ENCODE peak calls at places on chromosome 4, in five cellular contexts. J is uterus; D is suprapubic skin; U is esophagus squamous epithelium; Q is CD8-positive, alpha-beta memory T cell. S is an unnamed sample.

GRCh38 chr4:87058272-87059073 is 123.7 kb downstream of the AFF1 start:
- DNase-seq in D (no peak), J (no peak), U (no peak), Q (no peak), S (no peak)

GRCh38 chr4:111652206-111652605 is 493.0 kb upstream of the FAM241A start:
- DNase-seq in U (no peak), D (no peak), Q (no peak), J (no peak), S (no peak)

GRCh38 chr4:142547974-142548373 is 298.1 kb downstream of the INPP4B start:
- DNase-seq in Q (no peak), J (no peak), U (no peak), D (no peak), S (no peak)

GRCh38 chr4:142480244-142480643 is 365.9 kb downstream of the INPP4B start:
- DNase-seq in Q (no peak), U (no peak), D (no peak), J (no peak), S (no peak)

GRCh38 chr4:17736484-17736883 is 44.9 kb downstream of the FAM184B start:
- DNase-seq in J (no peak), U (no peak), Q (no peak), D (no peak), S (no peak)

GRCh38 chr4:71941001-71941400 is 90.8 kb upstream of the NPFFR2 start:
- DNase-seq in D (no peak), J (no peak), U (no peak), Q (no peak), S (no peak)

GRCh38 chr4:182432819-182433218 is 189.6 kb downstream of the TENM3 start:
- DNase-seq in J (no peak), U (no peak), Q (no peak), D (no peak), S (no peak)

GRCh38 chr4:160276785-160277325 is 1174.0 kb downstream of the RAPGEF2 start:
- DNase-seq in J (no peak), U (no peak), Q (no peak), D (no peak), S (no peak)

GRCh38 chr4:152257601-152258066 is 278.3 kb downstream of the FBXW7 start:
- DNase-seq in D (no peak), U (no peak), Q (no peak), J (no peak), S (no peak)

GRCh38 chr4:28469886-28470285 is 1609.2 kb downstream of the STIM2 start:
- DNase-seq in U (no peak), D (no peak), J (no peak), Q (no peak), S (no peak)

GRCh38 chr4:107183155-107183774 is 147.2 kb upstream of the DKK2 start:
- DNase-seq in D (no peak), Q (no peak), U (no peak), J (no peak), S (no peak)

GRCh38 chr4:2288051-2288541 is 26.2 kb upstream of the MXD4 start:
- DNase-seq in J (no peak), U (no peak), Q (peak; percentile 43), D (peak; percentile 57), S (no peak)

GRCh38 chr4:103024996-103025395 is 5.5 kb upstream of the SLC9B1 start:
- DNase-seq in U (no peak), Q (no peak), D (no peak), J (no peak), S (no peak)

GRCh38 chr4:52250124-52250523 is 199.0 kb downstream of the SPATA18 start:
- DNase-seq in U (no peak), J (peak; percentile 48), Q (no peak), D (no peak), S (peak; percentile 61)

GRCh38 chr4:81198151-81198550 is 16.9 kb downstream of the PRKG2 start:
- DNase-seq in Q (no peak), J (no peak), D (no peak), U (no peak), S (no peak)

GRCh38 chr4:75598390-75598789 is 31.9 kb downstream of the CDKL2 start:
- DNase-seq in Q (no peak), J (no peak), D (no peak), U (no peak), S (no peak)

GRCh38 chr4:25913056-25913850 is 767 bp upstream of the SMIM20 start:
- DNase-seq in Q (peak; percentile 61), J (peak; percentile 45), U (peak; percentile 8), D (peak; percentile 72), S (no peak)

GRCh38 chr4:25915359-25915716 is 1.3 kb downstream of the SMIM20 start:
- DNase-seq in J (peak; percentile 17), Q (no peak), D (no peak), U (no peak), S (no peak)

GRCh38 chr4:25911356-25911755 is 2.7 kb upstream of the SMIM20 start:
- DNase-seq in Q (no peak), D (no peak), U (no peak), J (no peak), S (no peak)

GRCh38 chr4:25914670-25915358 is 794 bp downstream of the SMIM20 start:
- DNase-seq in U (no peak), Q (no peak), D (no peak), J (no peak), S (no peak)

GRCh38 chr4:25913851-25914669 is at the start of gene SMIM20:
- DNase-seq in U (peak; percentile 60), Q (peak; percentile 93), D (peak; percentile 94), J (peak; percentile 90), S (peak; percentile 59)
- H3K27ac ChIP-seq in U (peak within 1 kb of the TSS; percentile 97), Q (peak within 1 kb of the TSS; percentile 92), D (peak within 1 kb of the TSS; percentile 85), J (peak within 1 kb of the TSS; percentile 72), S (peak within 1 kb of the TSS; percentile 72)

GRCh38 chr4:13944095-13944501 is 316.6 kb upstream of the BOD1L1 start:
- DNase-seq in D (no peak), J (no peak), Q (no peak), U (no peak), S (no peak)
- H3K36me3 ChIP-seq in D (no peaks in the 10 kb centered on the region), J (no peaks in the 10 kb centered on the region), Q (no peaks in the 10 kb centered on the region), U (no peaks in the 10 kb centered on the region), S (no peaks in the 10 kb centered on the region)

GRCh38 chr4:44988011-44988410 is 261.7 kb upstream of the GNPDA2 start:
- DNase-seq in D (no peak), U (no peak), J (no peak), Q (no peak), S (no peak)

GRCh38 chr4:44984083-44984482 is 257.7 kb upstream of the GNPDA2 start:
- DNase-seq in U (no peak), J (no peak), Q (no peak), D (no peak), S (no peak)

GRCh38 chr4:44985938-44986337 is 259.6 kb upstream of the GNPDA2 start:
- DNase-seq in D (no peak), J (no peak), U (no peak), Q (no peak), S (no peak)

DNA sequence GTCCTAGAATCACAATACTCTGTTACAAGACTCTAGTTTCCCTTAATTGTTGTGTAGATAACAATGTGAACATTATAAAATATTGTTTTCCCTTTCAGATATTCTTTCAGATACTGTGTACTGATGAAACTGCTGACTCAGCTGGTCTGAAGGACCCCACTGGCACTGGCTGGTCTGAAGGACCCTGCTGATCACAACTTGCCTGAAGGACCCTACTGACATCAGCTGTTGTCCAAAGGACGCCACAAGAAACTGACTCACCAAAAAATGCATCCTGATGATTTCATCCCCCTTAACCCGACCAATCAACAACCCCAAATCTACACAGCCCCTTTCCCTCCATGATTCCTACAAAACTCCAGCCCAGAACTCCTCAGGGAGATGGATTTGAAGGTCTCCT is 258.8 kb upstream of the GNPDA2 start:
- DNase-seq in J (no peak), Q (no peak), U (no peak), D (no peak), S (no peak)
- H3K27me3 ChIP-seq in J (no peaks in the 10 kb centered on the region), Q (no peaks in the 10 kb centered on the region), U (no peaks in the 10 kb centered on the region), D (no peaks in the 10 kb centered on the region), S (no peaks in the 10 kb centered on the region)

GRCh38 chr4:176309772-176310171 is 10.0 kb upstream of the SPCS3 start:
- DNase-seq in J (no peak), D (no peak), Q (no peak), U (no peak), S (no peak)

GRCh38 chr4:176309046-176309445 is 10.7 kb upstream of the SPCS3 start:
- DNase-seq in U (no peak), Q (no peak), D (no peak), J (no peak), S (no peak)

GRCh38 chr4:176319237-176319703 is 496 bp upstream of the SPCS3 start:
- DNase-seq in J (no peak), Q (no peak), D (no peak), U (no peak), S (no peak)

GRCh38 chr4:176308441-176308840 is 11.3 kb upstream of the SPCS3 start:
- DNase-seq in D (no peak), U (no peak), Q (no peak), J (no peak), S (no peak)

DNA sequence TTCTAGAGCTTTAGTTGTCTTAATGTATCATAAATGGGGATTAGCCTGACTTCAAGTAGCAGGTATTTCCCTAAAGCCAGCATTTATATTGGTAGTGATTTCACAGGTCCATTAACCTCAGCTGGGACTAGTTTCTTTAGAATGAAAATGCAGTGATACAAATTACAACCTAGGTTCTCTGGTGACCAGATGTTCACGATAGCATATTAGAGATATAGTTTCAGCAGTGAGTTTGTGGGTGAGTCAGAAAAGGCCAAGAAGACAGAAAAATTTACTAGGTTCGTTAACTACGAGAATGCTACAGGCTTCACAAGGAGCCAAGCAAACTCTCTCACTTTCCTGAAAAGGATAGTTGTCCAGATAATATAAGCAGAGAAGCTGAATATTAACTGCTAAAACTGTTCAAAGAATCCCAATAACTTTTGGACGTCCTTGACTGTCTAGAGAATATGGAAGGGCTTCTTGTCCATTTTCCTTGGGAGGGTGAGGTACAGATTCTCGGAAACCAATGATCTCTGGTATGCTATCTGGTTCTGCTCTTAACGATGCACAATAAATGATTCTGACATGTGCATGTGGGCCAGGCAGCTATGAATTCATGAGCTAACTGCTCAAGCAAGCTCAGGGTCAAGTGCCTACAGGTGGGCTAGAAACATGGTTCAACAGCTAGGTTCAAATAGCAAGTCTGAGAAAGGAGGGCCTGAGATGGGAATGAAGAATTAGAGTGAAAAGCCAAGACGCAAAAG is 6.0 kb upstream of the SPCS3 start:
- DNase-seq in J (no peak), D (no peak), Q (no peak), U (no peak), S (no peak)
- H3K27ac ChIP-seq in J (no peak overlapping the region), D (no peak overlapping the region), Q (no peak overlapping the region), U (no peak overlapping the region), S (no peak overlapping the region)

GRCh38 chr4:8214091-8214490 is 15.0 kb downstream of the SH3TC1 start:
- DNase-seq in Q (no peak), J (no peak), U (no peak), D (no peak), S (no peak)
- H3K36me3 ChIP-seq in Q (no peaks in the 10 kb centered on the region), J (no peaks in the 10 kb centered on the region), U (peaks cover 87% of the 10 kb centered on the region), D (peaks cover 33% of the 10 kb centered on the region), S (no peaks in the 10 kb centered on the region)